ENCODE peak calls at places on chromosomes 5 and 9, in five cellular contexts. One of them, this sample, is unnamed.

GRCh38 chr5:122844136-122844915 is 1.1 kb upstream of the SNX24 start:
- DNase-seq in HepG2: peak
- DNase-seq in cardiac muscle cell: peak
- DNase-seq in endothelial cell: peak
- DNase-seq in ascending aorta: no peak
- DNase-seq in this sample: no peak

GRCh38 chr5:39912880-39913279 is 488.1 kb upstream of the DAB2 start:
- DNase-seq in ascending aorta: no peak
- DNase-seq in HepG2: no peak
- DNase-seq in cardiac muscle cell: no peak
- DNase-seq in endothelial cell: no peak
- DNase-seq in this sample: no peak

GRCh38 chr5:65482280-65482726 is 583 bp upstream of the ADAMTS6 start:
- DNase-seq in ascending aorta: no peak
- DNase-seq in endothelial cell: no peak
- DNase-seq in HepG2: no peak
- DNase-seq in cardiac muscle cell: peak
- DNase-seq in this sample: no peak

GRCh38 chr9:119868694-119869093 is 499.5 kb upstream of the BRINP1 start:
- DNase-seq in ascending aorta: no peak
- DNase-seq in endothelial cell: no peak
- DNase-seq in cardiac muscle cell: no peak
- DNase-seq in HepG2: no peak
- DNase-seq in this sample: no peak

GRCh38 chr9:109031241-109031640 is 17.9 kb upstream of the CTNNAL1 start:
- DNase-seq in endothelial cell: no peak
- DNase-seq in cardiac muscle cell: no peak
- DNase-seq in HepG2: no peak
- DNase-seq in ascending aorta: no peak
- DNase-seq in this sample: no peak

GRCh38 chr5:17785774-17786173 is 151.5 kb downstream of the TAF11L14 start:
- DNase-seq in ascending aorta: no peak
- DNase-seq in HepG2: no peak
- DNase-seq in endothelial cell: no peak
- DNase-seq in cardiac muscle cell: no peak
- DNase-seq in this sample: no peak

GRCh38 chr9:16318516-16319060 is 551.9 kb downstream of the BNC2 start:
- DNase-seq in endothelial cell: no peak
- DNase-seq in HepG2: no peak
- DNase-seq in ascending aorta: no peak
- DNase-seq in cardiac muscle cell: no peak
- DNase-seq in this sample: no peak

GRCh38 chr9:113493080-113493615 is 29.6 kb downstream of the RGS3 start:
- DNase-seq in endothelial cell: no peak
- DNase-seq in ascending aorta: no peak
- DNase-seq in cardiac muscle cell: no peak
- DNase-seq in HepG2: no peak
- DNase-seq in this sample: no peak

GRCh38 chr9:35070823-35071813 is 1.3 kb downstream of the VCP start:
- DNase-seq in endothelial cell: no peak
- DNase-seq in ascending aorta: no peak
- DNase-seq in HepG2: no peak
- DNase-seq in cardiac muscle cell: no peak
- DNase-seq in this sample: no peak

DNA sequence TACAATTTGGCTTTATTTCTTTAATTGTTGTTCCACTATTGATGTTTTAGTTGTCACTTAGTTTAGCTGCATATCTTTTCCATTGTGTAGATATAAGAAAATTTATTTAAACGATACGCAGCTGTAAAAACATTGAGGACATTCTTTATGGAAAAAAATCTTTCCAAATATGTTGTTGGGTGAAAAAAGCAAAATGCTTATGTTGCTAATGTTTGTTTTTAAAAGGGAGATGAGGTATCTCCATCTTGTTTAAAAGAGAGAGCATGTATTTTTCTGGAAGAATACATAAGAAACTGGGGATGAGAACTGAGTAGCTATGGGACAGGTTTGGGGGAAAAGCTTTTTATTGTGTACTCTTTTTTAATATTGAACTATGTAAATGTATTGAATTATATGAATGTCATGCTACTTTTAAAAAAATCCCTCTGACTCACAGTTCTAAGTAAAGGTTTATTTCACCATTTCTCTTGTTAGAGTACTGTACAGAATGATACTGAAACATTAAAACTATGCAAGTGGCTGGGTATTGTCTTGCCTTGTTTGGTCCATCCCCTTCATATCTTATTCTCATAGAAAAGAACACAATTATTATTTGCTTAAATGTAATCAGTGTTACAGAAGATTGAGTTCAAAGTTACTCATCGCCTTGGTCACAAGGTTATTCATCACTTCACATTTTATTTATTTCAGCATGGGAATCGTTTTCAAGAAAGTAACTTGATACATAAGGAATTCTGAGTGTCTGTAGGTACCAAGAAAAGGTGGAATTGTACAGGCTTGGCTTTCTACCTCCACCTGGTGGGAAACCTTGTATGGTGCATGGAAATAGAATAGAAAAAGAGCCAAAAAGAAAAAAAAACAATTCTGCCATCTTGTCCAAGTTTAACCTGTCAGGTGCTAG is 85.8 kb downstream of the RIC1 start:
- DNase-seq in cardiac muscle cell: peak
- DNase-seq in HepG2: peak
- DNase-seq in ascending aorta: no peak
- DNase-seq in endothelial cell: peak
- DNase-seq in this sample: no peak
- TF ChIP-seq CTCF in cardiac muscle cell: peak
- TF ChIP-seq CTCF in HepG2: peak
- TF ChIP-seq CTCF in ascending aorta: no peak
- TF ChIP-seq CTCF in endothelial cell: peak
- TF ChIP-seq CTCF in this sample: peak

GRCh38 chr5:172902497-172903472 is 56.4 kb upstream of the RPL26L1 start:
- DNase-seq in ascending aorta: no peak
- DNase-seq in endothelial cell: peak
- DNase-seq in cardiac muscle cell: peak
- DNase-seq in HepG2: peak
- DNase-seq in this sample: peak
- TF ChIP-seq CTCF in ascending aorta: peak
- TF ChIP-seq CTCF in endothelial cell: no peak
- TF ChIP-seq CTCF in cardiac muscle cell: peak
- TF ChIP-seq CTCF in HepG2: peak
- TF ChIP-seq CTCF in this sample: peak

GRCh38 chr5:148000036-148000435 is 63.7 kb upstream of the SPINK5 start:
- DNase-seq in ascending aorta: no peak
- DNase-seq in HepG2: no peak
- DNase-seq in cardiac muscle cell: no peak
- DNase-seq in endothelial cell: no peak
- DNase-seq in this sample: no peak
- TF ChIP-seq CTCF in ascending aorta: no peak
- TF ChIP-seq CTCF in HepG2: no peak
- TF ChIP-seq CTCF in cardiac muscle cell: no peak
- TF ChIP-seq CTCF in endothelial cell: no peak
- TF ChIP-seq CTCF in this sample: no peak

GRCh38 chr5:129400395-129400983 is 59.6 kb upstream of the ADAMTS19 start:
- DNase-seq in cardiac muscle cell: no peak
- DNase-seq in ascending aorta: no peak
- DNase-seq in HepG2: no peak
- DNase-seq in endothelial cell: no peak
- DNase-seq in this sample: no peak
- TF ChIP-seq CTCF in cardiac muscle cell: peak
- TF ChIP-seq CTCF in ascending aorta: no peak
- TF ChIP-seq CTCF in HepG2: no peak
- TF ChIP-seq CTCF in endothelial cell: peak
- TF ChIP-seq CTCF in this sample: peak